ENCODE peak calls at places on chromosome 22, in ten cellular contexts. Z, N, C, M, Y, H, K, G, J and I are unnamed samples.

GRCh38 chr22:23163665-23164064 is 16.6 kb upstream of the BCR start:
- DNase-seq in M (no peak), Y (no peak), C (no peak), J (no peak), Z (no peak), G (no peak), N (no peak), K (no peak), H (no peak), I (no peak)

GRCh38 chr22:49609207-49609876 is 218.3 kb downstream of the BRD1 start:
- DNase-seq in G (no peak), H (no peak), Y (no peak), J (no peak), C (no peak), K (no peak), M (no peak), N (peak; percentile 49), Z (no peak), I (no peak)

GRCh38 chr22:29784451-29785361 is 17.5 kb downstream of the UQCR10 start:
- DNase-seq in Y (no peak), K (no peak), C (no peak), Z (no peak), J (no peak), N (no peak), H (no peak), G (no peak), M (no peak), I (no peak)

GRCh38 chr22:49023879-49024774 is 803.5 kb downstream of the BRD1 start:
- DNase-seq in J (no peak), C (no peak), Y (peak; percentile 45), G (no peak), K (no peak), H (no peak), Z (no peak), M (no peak), N (peak; percentile 25), I (no peak)

GRCh38 chr22:29994027-29994715 is 86.1 kb upstream of the HORMAD2 start:
- DNase-seq in H (no peak), M (no peak), Z (peak; percentile 28), K (peak; percentile 50), C (peak; percentile 74), N (no peak), J (peak; percentile 83), G (no peak), Y (no peak), I (no peak)

GRCh38 chr22:30809086-30809485 is 114.4 kb downstream of the OSBP2 start:
- DNase-seq in J (peak; percentile 39), C (no peak), Y (no peak), G (no peak), Z (no peak), K (no peak), M (no peak), N (no peak), H (no peak), I (no peak)

GRCh38 chr22:30201970-30202369 is 44.6 kb downstream of the LIF start:
- DNase-seq in C (no peak), J (peak; percentile 73), N (no peak), Z (no peak), G (no peak), M (no peak), K (no peak), Y (no peak), H (no peak), I (no peak)

GRCh38 chr22:41787331-41787730 is 13.1 kb upstream of the CCDC134 start:
- DNase-seq in G (no peak), C (no peak), M (no peak), K (no peak), N (no peak), Y (no peak), J (no peak), Z (no peak), H (no peak), I (no peak)

GRCh38 chr22:37552560-37553163 is 7.6 kb upstream of the CDC42EP1 start:
- DNase-seq in C (no peak), G (no peak), Y (no peak), H (no peak), K (no peak), N (no peak), J (peak; percentile 86), Z (peak; percentile 52), M (no peak), I (no peak)

GRCh38 chr22:30941363-30941740 is 27.2 kb downstream of the MORC2 start:
- DNase-seq in J (no peak), Y (no peak), K (no peak), G (no peak), H (no peak), M (no peak), Z (no peak), C (no peak), N (no peak), I (no peak)

GRCh38 chr22:43388420-43388851 is 23.4 kb upstream of the MPPED1 start:
- DNase-seq in M (peak; percentile 81), N (peak; percentile 91), Y (peak; percentile 79), K (peak; percentile 40), H (no peak), G (peak; percentile 41), Z (peak; percentile 81), C (no peak), J (peak; percentile 55), I (no peak)

GRCh38 chr22:29306830-29307657 is 594 bp downstream of the GAS2L1 start:
- DNase-seq in M (peak; percentile 38), N (peak; percentile 79), C (no peak), G (no peak), J (peak; percentile 80), K (peak; percentile 61), Y (peak; percentile 88), Z (peak; percentile 57), H (no peak), I (no peak)

GRCh38 chr22:24768537-24769374 is 5.8 kb downstream of the PIWIL3 start:
- DNase-seq in Y (peak; percentile 78), H (peak; percentile 18), M (peak; percentile 25), Z (peak; percentile 50), J (peak; percentile 57), C (no peak), G (peak; percentile 54), N (peak; percentile 78), K (peak; percentile 52), I (peak; percentile 12)

GRCh38 chr22:31445642-31446041 is 44.0 kb downstream of the EIF4ENIF1 start:
- DNase-seq in Y (no peak), H (no peak), K (no peak), C (no peak), J (no peak), G (no peak), N (no peak), M (no peak), Z (no peak), I (no peak)

GRCh38 chr22:46625843-46626349 is 5.7 kb downstream of the GRAMD4 start:
- DNase-seq in K (no peak), C (no peak), Y (no peak), M (no peak), G (no peak), J (no peak), H (no peak), Z (no peak), N (no peak), I (no peak)

GRCh38 chr22:19446603-19447387 is 716 bp downstream of the C22orf39 start:
- DNase-seq in N (no peak), Y (no peak), K (no peak), J (peak; percentile 19), G (no peak), H (no peak), C (no peak), Z (peak; percentile 20), M (no peak), I (no peak)

GRCh38 chr22:26709617-26710390 is 52.4 kb downstream of the MIAT start:
- DNase-seq in C (no peak), G (no peak), J (peak; percentile 83), Y (no peak), M (no peak), K (no peak), H (peak; percentile 48), N (no peak), Z (no peak), I (no peak)

GRCh38 chr22:31451709-31452571 is 37.7 kb downstream of the EIF4ENIF1 start:
- DNase-seq in Z (peak; percentile 32), G (peak; percentile 21), K (peak; percentile 33), H (no peak), M (peak; percentile 51), C (no peak), J (peak; percentile 80), N (no peak), Y (no peak), I (peak; percentile 13)

GRCh38 chr22:47498969-47499368 is 736.5 kb downstream of the TBC1D22A start:
- DNase-seq in G (no peak), Z (no peak), N (no peak), J (no peak), M (no peak), Y (no peak), H (no peak), K (no peak), C (no peak), I (no peak)

GRCh38 chr22:32850591-32851517 is 49.3 kb downstream of the TIMP3 start:
- DNase-seq in M (no peak), H (peak; percentile 37), C (peak; percentile 76), Z (no peak), G (no peak), K (no peak), Y (peak; percentile 91), N (no peak), J (no peak), I (no peak)

GRCh38 chr22:36659762-36660509 is 43.6 kb downstream of the CACNG2 start:
- DNase-seq in M (no peak), G (peak; percentile 91), H (peak; percentile 70), Z (peak; percentile 86), K (peak; percentile 93), J (peak; percentile 96), Y (peak; percentile 91), C (peak; percentile 87), N (peak; percentile 69), I (peak; percentile 20)

GRCh38 chr22:36386351-36386899 is 1.3 kb downstream of the MYH9 start:
- DNase-seq in M (peak; percentile 50), N (peak; percentile 82), J (no peak), Z (no peak), C (no peak), G (no peak), K (no peak), H (no peak), Y (no peak), I (peak; percentile 80)

GRCh38 chr22:23146842-23147205 is 1.5 kb downstream of the RAB36 start:
- DNase-seq in Y (no peak), H (no peak), N (no peak), G (no peak), M (no peak), C (no peak), Z (no peak), K (no peak), J (peak; percentile 11), I (no peak)

GRCh38 chr22:37782340-37783168 is 25.2 kb upstream of the GCAT start:
- DNase-seq in G (peak; percentile 97), Y (no peak), C (no peak), M (no peak), J (peak; percentile 97), Z (peak; percentile 41), N (no peak), K (no peak), H (no peak), I (no peak)

GRCh38 chr22:31579835-31580242 is 82.2 kb downstream of the PISD start:
- DNase-seq in J (no peak), M (no peak), Y (no peak), C (no peak), H (no peak), G (no peak), K (no peak), Z (no peak), N (no peak), I (no peak)

GRCh38 chr22:29727248-29727551 is 7.4 kb downstream of the CABP7 start:
- DNase-seq in Y (no peak), K (peak; percentile 17), Z (peak; percentile 54), M (peak; percentile 43), G (no peak), H (no peak), N (no peak), C (no peak), J (peak; percentile 39), I (no peak)

GRCh38 chr22:37904572-37905533 is 1.2 kb upstream of the MICALL1 start:
- DNase-seq in Y (peak; percentile 92), N (no peak), J (peak; percentile 98), M (no peak), C (peak; percentile 80), G (peak; percentile 87), Z (peak; percentile 91), K (peak; percentile 32), H (peak; percentile 92), I (peak; percentile 74)

GRCh38 chr22:19895160-19895849 is 40.6 kb upstream of the GNB1L start:
- DNase-seq in N (no peak), K (no peak), Y (no peak), H (no peak), G (no peak), C (no peak), M (no peak), J (no peak), Z (no peak), I (no peak)